ENCODE peak calls at places on chromosomes 2 and 18, in six cellular contexts. R is lung microvascular endothelial cell, S is hepatocyte, Y is fibroblast of the aortic adventitia, L is mesenchymal stem cell, X is sciatic nerve. J is an unnamed sample.

GRCh38 chr2:237126519-237126918 is 40.8 kb downstream of the COPS8 start:
- DNase-seq in R (no peak), S (no peak), Y (no peak), L (no peak), X (no peak), J (peak; percentile 44)

GRCh38 chr18:58997811-58998337 is 133.2 kb downstream of the ZNF532 start:
- DNase-seq in R (peak; percentile 96), S (no peak), Y (peak; percentile 93), L (peak; percentile 85), X (no peak), J (peak; percentile 90)

GRCh38 chr2:164910091-164910899 is 45.0 kb downstream of the SLC38A11 start:
- DNase-seq in R (no peak), S (peak; percentile 80), Y (peak; percentile 48), L (peak; percentile 75), X (no peak), J (no peak)

GRCh38 chr2:25845843-25846505 is 32.3 kb downstream of the ASXL2 start:
- DNase-seq in R (no peak), S (no peak), Y (peak; percentile 28), L (no peak), X (no peak), J (no peak)

GRCh38 chr2:161243312-161243711 is 64.9 kb upstream of the PSMD14 start:
- DNase-seq in R (no peak), S (no peak), Y (no peak), L (no peak), X (no peak), J (no peak)

GRCh38 chr2:158953926-158954763 is 14.3 kb upstream of the TANC1 start:
- DNase-seq in R (peak; percentile 50), S (peak; percentile 91), Y (peak; percentile 98), L (peak; percentile 92), X (peak; percentile 89), J (peak; percentile 84)

GRCh38 chr2:95273911-95274290 is 348 bp upstream of the PROM2 start:
- DNase-seq in R (no peak), S (no peak), Y (no peak), L (no peak), X (peak; percentile 37), J (no peak)

GRCh38 chr18:30415903-30416302 is 626.6 kb downstream of the DSC3 start:
- DNase-seq in R (no peak), S (no peak), Y (no peak), L (no peak), X (no peak), J (no peak)

GRCh38 chr18:27966872-27967271 is 210.1 kb downstream of the CDH2 start:
- DNase-seq in R (no peak), S (no peak), Y (no peak), L (no peak), X (no peak), J (peak; percentile 48)

GRCh38 chr2:170014769-170015168 is 163.2 kb upstream of the MYO3B start:
- DNase-seq in R (no peak), S (no peak), Y (no peak), L (no peak), X (no peak), J (no peak)

GRCh38 chr2:79432731-79433146 is 80.1 kb upstream of the CTNNA2 start:
- DNase-seq in R (no peak), S (no peak), Y (no peak), L (no peak), X (no peak), J (no peak)

GRCh38 chr2:96806468-96807126 is 9.5 kb upstream of the CNNM3 start:
- DNase-seq in R (no peak), S (no peak), Y (no peak), L (peak; percentile 41), X (no peak), J (no peak)

GRCh38 chr2:215299337-215299859 is 12.5 kb upstream of the ATIC start:
- DNase-seq in R (no peak), S (no peak), Y (no peak), L (peak; percentile 16), X (no peak), J (no peak)

GRCh38 chr2:238742066-238742465 is 105.8 kb upstream of the TWIST2 start:
- DNase-seq in R (no peak), S (no peak), Y (peak; percentile 35), L (no peak), X (no peak), J (peak; percentile 24)

GRCh38 chr2:224147174-224147573 is 108.1 kb upstream of the SERPINE2 start:
- DNase-seq in R (no peak), S (peak; percentile 61), Y (no peak), L (peak; percentile 71), X (no peak), J (peak; percentile 56)

GRCh38 chr2:45882707-45883106 is 231.2 kb downstream of the PRKCE start:
- DNase-seq in R (peak; percentile 40), S (peak; percentile 35), Y (peak; percentile 83), L (peak; percentile 62), X (no peak), J (peak; percentile 65)

GRCh38 chr18:50429207-50429948 is 54.5 kb downstream of the SKA1 start:
- DNase-seq in R (peak; percentile 23), S (peak; percentile 73), Y (peak; percentile 63), L (peak; percentile 40), X (no peak), J (peak; percentile 47)

GRCh38 chr2:44684559-44684958 is 256.9 kb upstream of the SIX3 start:
- DNase-seq in R (no peak), S (no peak), Y (no peak), L (no peak), X (no peak), J (no peak)

GRCh38 chr2:30655211-30655610 is 152.0 kb downstream of the CAPN13 start:
- DNase-seq in R (no peak), S (no peak), Y (no peak), L (peak; percentile 26), X (no peak), J (no peak)

GRCh38 chr2:73176205-73176880 is 26.0 kb upstream of the NOTO start:
- DNase-seq in R (no peak), S (peak; percentile 51), Y (no peak), L (peak; percentile 17), X (peak; percentile 61), J (peak; percentile 41)

GRCh38 chr18:34114996-34115395 is 109.7 kb downstream of the NOL4 start:
- DNase-seq in R (no peak), S (no peak), Y (no peak), L (peak; percentile 12), X (no peak), J (no peak)

GRCh38 chr2:179273461-179273962 is 8.9 kb upstream of the SESTD1 start:
- DNase-seq in R (no peak), S (no peak), Y (peak; percentile 45), L (no peak), X (no peak), J (no peak)

GRCh38 chr2:196640031-196640548 is 575 bp downstream of the CCDC150 start:
- DNase-seq in R (no peak), S (no peak), Y (no peak), L (no peak), X (no peak), J (no peak)

GRCh38 chr2:227436436-227436835 is 35.5 kb upstream of the AGFG1 start:
- DNase-seq in R (no peak), S (no peak), Y (no peak), L (no peak), X (no peak), J (no peak)

GRCh38 chr2:71798266-71799012 is 345.1 kb downstream of the DYSF start:
- DNase-seq in R (peak; percentile 57), S (peak; percentile 63), Y (peak; percentile 37), L (peak; percentile 43), X (no peak), J (peak; percentile 64)

GRCh38 chr18:37499913-37500312 is 65.7 kb downstream of the CELF4 start:
- DNase-seq in R (no peak), S (no peak), Y (no peak), L (no peak), X (no peak), J (no peak)

J was measured in GM23248.